ENCODE peak calls at places on chromosomes 6 and 20, in nine cellular contexts. One of them, this sample, is unnamed.
A peak's percentile ranks its signal among the peaks of the same experiment; 100 is the strongest.

GRCh38 chr20:472889-473292 is 10.6 kb upstream of the TBC1D20 start:
- DNase-seq in AG10803: no peak
- DNase-seq in SK-N-DZ: no peak
- DNase-seq in naive thymus-derived CD8-positive, alpha-beta T cell: no peak
- DNase-seq in activated CD4-positive, alpha-beta T cell treated with anti-CD3 and anti-CD28 coated beads, Interleukin-2, amount 50 U/mL, for 48 hours: no peak
- DNase-seq in HFF-Myc: no peak
- DNase-seq in stimulated activated CD8-positive, alpha-beta memory T cell treated with anti-CD3 and anti-CD28 coated beads, Interleukin-4, amount 100 ng/mL, for 1 hour: no peak
- DNase-seq in activated T-cell treated with anti-CD3 and anti-CD28 coated beads, Interleukin-2, amount 50 U/mL, for 72 hours: no peak
- DNase-seq in nephron progenitor cell: no peak
- DNase-seq in this sample: no peak

GRCh38 chr20:23361108-23361650 is 803 bp upstream of the GZF1 start:
- DNase-seq in AG10803: peak; percentile 38
- DNase-seq in SK-N-DZ: peak; percentile 30
- DNase-seq in naive thymus-derived CD8-positive, alpha-beta T cell: no peak
- DNase-seq in activated CD4-positive, alpha-beta T cell treated with anti-CD3 and anti-CD28 coated beads, Interleukin-2, amount 50 U/mL, for 48 hours: no peak
- DNase-seq in HFF-Myc: no peak
- DNase-seq in stimulated activated CD8-positive, alpha-beta memory T cell treated with anti-CD3 and anti-CD28 coated beads, Interleukin-4, amount 100 ng/mL, for 1 hour: no peak
- DNase-seq in activated T-cell treated with anti-CD3 and anti-CD28 coated beads, Interleukin-2, amount 50 U/mL, for 72 hours: no peak
- DNase-seq in nephron progenitor cell: no peak
- DNase-seq in this sample: no peak

GRCh38 chr6:79048611-79049010 is 29.4 kb downstream of the PHIP start:
- DNase-seq in AG10803: peak; percentile 27
- DNase-seq in SK-N-DZ: peak; percentile 12
- DNase-seq in naive thymus-derived CD8-positive, alpha-beta T cell: no peak
- DNase-seq in activated CD4-positive, alpha-beta T cell treated with anti-CD3 and anti-CD28 coated beads, Interleukin-2, amount 50 U/mL, for 48 hours: peak; percentile 8
- DNase-seq in HFF-Myc: peak; percentile 15
- DNase-seq in stimulated activated CD8-positive, alpha-beta memory T cell treated with anti-CD3 and anti-CD28 coated beads, Interleukin-4, amount 100 ng/mL, for 1 hour: no peak
- DNase-seq in activated T-cell treated with anti-CD3 and anti-CD28 coated beads, Interleukin-2, amount 50 U/mL, for 72 hours: no peak
- DNase-seq in nephron progenitor cell: no peak
- DNase-seq in this sample: peak; percentile 3

GRCh38 chr20:39993737-39994136 is 695.3 kb downstream of the MAFB start:
- DNase-seq in AG10803: no peak
- DNase-seq in SK-N-DZ: no peak
- DNase-seq in naive thymus-derived CD8-positive, alpha-beta T cell: no peak
- DNase-seq in activated CD4-positive, alpha-beta T cell treated with anti-CD3 and anti-CD28 coated beads, Interleukin-2, amount 50 U/mL, for 48 hours: no peak
- DNase-seq in HFF-Myc: no peak
- DNase-seq in stimulated activated CD8-positive, alpha-beta memory T cell treated with anti-CD3 and anti-CD28 coated beads, Interleukin-4, amount 100 ng/mL, for 1 hour: no peak
- DNase-seq in activated T-cell treated with anti-CD3 and anti-CD28 coated beads, Interleukin-2, amount 50 U/mL, for 72 hours: no peak
- DNase-seq in nephron progenitor cell: no peak
- DNase-seq in this sample: no peak

GRCh38 chr6:108853077-108853476 is 4.9 kb downstream of the ARMC2 start:
- DNase-seq in AG10803: no peak
- DNase-seq in SK-N-DZ: no peak
- DNase-seq in naive thymus-derived CD8-positive, alpha-beta T cell: no peak
- DNase-seq in activated CD4-positive, alpha-beta T cell treated with anti-CD3 and anti-CD28 coated beads, Interleukin-2, amount 50 U/mL, for 48 hours: no peak
- DNase-seq in HFF-Myc: no peak
- DNase-seq in stimulated activated CD8-positive, alpha-beta memory T cell treated with anti-CD3 and anti-CD28 coated beads, Interleukin-4, amount 100 ng/mL, for 1 hour: no peak
- DNase-seq in activated T-cell treated with anti-CD3 and anti-CD28 coated beads, Interleukin-2, amount 50 U/mL, for 72 hours: no peak
- DNase-seq in nephron progenitor cell: no peak
- DNase-seq in this sample: no peak

GRCh38 chr6:15512126-15512525 is 150.7 kb downstream of the DTNBP1 start:
- DNase-seq in AG10803: no peak
- DNase-seq in SK-N-DZ: peak; percentile 42
- DNase-seq in naive thymus-derived CD8-positive, alpha-beta T cell: no peak
- DNase-seq in activated CD4-positive, alpha-beta T cell treated with anti-CD3 and anti-CD28 coated beads, Interleukin-2, amount 50 U/mL, for 48 hours: no peak
- DNase-seq in HFF-Myc: no peak
- DNase-seq in stimulated activated CD8-positive, alpha-beta memory T cell treated with anti-CD3 and anti-CD28 coated beads, Interleukin-4, amount 100 ng/mL, for 1 hour: no peak
- DNase-seq in activated T-cell treated with anti-CD3 and anti-CD28 coated beads, Interleukin-2, amount 50 U/mL, for 72 hours: no peak
- DNase-seq in nephron progenitor cell: peak; percentile 31
- DNase-seq in this sample: no peak

GRCh38 chr6:134422426-134423231 is 104.7 kb upstream of the SGK1 start:
- DNase-seq in AG10803: peak; percentile 99
- DNase-seq in SK-N-DZ: no peak
- DNase-seq in naive thymus-derived CD8-positive, alpha-beta T cell: no peak
- DNase-seq in activated CD4-positive, alpha-beta T cell treated with anti-CD3 and anti-CD28 coated beads, Interleukin-2, amount 50 U/mL, for 48 hours: no peak
- DNase-seq in HFF-Myc: peak; percentile 88
- DNase-seq in stimulated activated CD8-positive, alpha-beta memory T cell treated with anti-CD3 and anti-CD28 coated beads, Interleukin-4, amount 100 ng/mL, for 1 hour: no peak
- DNase-seq in activated T-cell treated with anti-CD3 and anti-CD28 coated beads, Interleukin-2, amount 50 U/mL, for 72 hours: no peak
- DNase-seq in nephron progenitor cell: no peak
- DNase-seq in this sample: peak; percentile 67

GRCh38 chr6:150694889-150695288 is 95.2 kb downstream of the PLEKHG1 start:
- DNase-seq in AG10803: no peak
- DNase-seq in SK-N-DZ: no peak
- DNase-seq in naive thymus-derived CD8-positive, alpha-beta T cell: no peak
- DNase-seq in activated CD4-positive, alpha-beta T cell treated with anti-CD3 and anti-CD28 coated beads, Interleukin-2, amount 50 U/mL, for 48 hours: no peak
- DNase-seq in HFF-Myc: no peak
- DNase-seq in stimulated activated CD8-positive, alpha-beta memory T cell treated with anti-CD3 and anti-CD28 coated beads, Interleukin-4, amount 100 ng/mL, for 1 hour: no peak
- DNase-seq in activated T-cell treated with anti-CD3 and anti-CD28 coated beads, Interleukin-2, amount 50 U/mL, for 72 hours: no peak
- DNase-seq in nephron progenitor cell: no peak
- DNase-seq in this sample: no peak

GRCh38 chr6:129835691-129836090 is 25.4 kb downstream of the TMEM244 start:
- DNase-seq in AG10803: no peak
- DNase-seq in SK-N-DZ: no peak
- DNase-seq in naive thymus-derived CD8-positive, alpha-beta T cell: no peak
- DNase-seq in activated CD4-positive, alpha-beta T cell treated with anti-CD3 and anti-CD28 coated beads, Interleukin-2, amount 50 U/mL, for 48 hours: no peak
- DNase-seq in HFF-Myc: no peak
- DNase-seq in stimulated activated CD8-positive, alpha-beta memory T cell treated with anti-CD3 and anti-CD28 coated beads, Interleukin-4, amount 100 ng/mL, for 1 hour: no peak
- DNase-seq in activated T-cell treated with anti-CD3 and anti-CD28 coated beads, Interleukin-2, amount 50 U/mL, for 72 hours: no peak
- DNase-seq in nephron progenitor cell: no peak
- DNase-seq in this sample: no peak

GRCh38 chr20:46357030-46357514 is 48.8 kb upstream of the CDH22 start:
- DNase-seq in AG10803: no peak
- DNase-seq in SK-N-DZ: no peak
- DNase-seq in naive thymus-derived CD8-positive, alpha-beta T cell: no peak
- DNase-seq in activated CD4-positive, alpha-beta T cell treated with anti-CD3 and anti-CD28 coated beads, Interleukin-2, amount 50 U/mL, for 48 hours: no peak
- DNase-seq in HFF-Myc: no peak
- DNase-seq in stimulated activated CD8-positive, alpha-beta memory T cell treated with anti-CD3 and anti-CD28 coated beads, Interleukin-4, amount 100 ng/mL, for 1 hour: no peak
- DNase-seq in activated T-cell treated with anti-CD3 and anti-CD28 coated beads, Interleukin-2, amount 50 U/mL, for 72 hours: no peak
- DNase-seq in nephron progenitor cell: no peak
- DNase-seq in this sample: no peak

GRCh38 chr20:25276533-25277050 is 28.7 kb downstream of the PYGB start:
- DNase-seq in AG10803: no peak
- DNase-seq in SK-N-DZ: no peak
- DNase-seq in naive thymus-derived CD8-positive, alpha-beta T cell: no peak
- DNase-seq in activated CD4-positive, alpha-beta T cell treated with anti-CD3 and anti-CD28 coated beads, Interleukin-2, amount 50 U/mL, for 48 hours: no peak
- DNase-seq in HFF-Myc: no peak
- DNase-seq in stimulated activated CD8-positive, alpha-beta memory T cell treated with anti-CD3 and anti-CD28 coated beads, Interleukin-4, amount 100 ng/mL, for 1 hour: no peak
- DNase-seq in activated T-cell treated with anti-CD3 and anti-CD28 coated beads, Interleukin-2, amount 50 U/mL, for 72 hours: no peak
- DNase-seq in nephron progenitor cell: no peak
- DNase-seq in this sample: no peak

GRCh38 chr6:159170999-159171712 is 2.0 kb downstream of the FNDC1 start:
- DNase-seq in AG10803: peak; percentile 82
- DNase-seq in SK-N-DZ: no peak
- DNase-seq in naive thymus-derived CD8-positive, alpha-beta T cell: no peak
- DNase-seq in activated CD4-positive, alpha-beta T cell treated with anti-CD3 and anti-CD28 coated beads, Interleukin-2, amount 50 U/mL, for 48 hours: no peak
- DNase-seq in HFF-Myc: no peak
- DNase-seq in stimulated activated CD8-positive, alpha-beta memory T cell treated with anti-CD3 and anti-CD28 coated beads, Interleukin-4, amount 100 ng/mL, for 1 hour: no peak
- DNase-seq in activated T-cell treated with anti-CD3 and anti-CD28 coated beads, Interleukin-2, amount 50 U/mL, for 72 hours: no peak
- DNase-seq in nephron progenitor cell: no peak
- DNase-seq in this sample: peak; percentile 68

GRCh38 chr6:5606546-5606945 is 345.2 kb downstream of the FARS2 start:
- DNase-seq in AG10803: no peak
- DNase-seq in SK-N-DZ: no peak
- DNase-seq in naive thymus-derived CD8-positive, alpha-beta T cell: no peak
- DNase-seq in activated CD4-positive, alpha-beta T cell treated with anti-CD3 and anti-CD28 coated beads, Interleukin-2, amount 50 U/mL, for 48 hours: no peak
- DNase-seq in HFF-Myc: no peak
- DNase-seq in stimulated activated CD8-positive, alpha-beta memory T cell treated with anti-CD3 and anti-CD28 coated beads, Interleukin-4, amount 100 ng/mL, for 1 hour: no peak
- DNase-seq in activated T-cell treated with anti-CD3 and anti-CD28 coated beads, Interleukin-2, amount 50 U/mL, for 72 hours: no peak
- DNase-seq in nephron progenitor cell: no peak
- DNase-seq in this sample: no peak

GRCh38 chr6:53979468-53980067 is 131.7 kb upstream of the MLIP start:
- DNase-seq in AG10803: peak; percentile 52
- DNase-seq in SK-N-DZ: peak; percentile 31
- DNase-seq in naive thymus-derived CD8-positive, alpha-beta T cell: no peak
- DNase-seq in activated CD4-positive, alpha-beta T cell treated with anti-CD3 and anti-CD28 coated beads, Interleukin-2, amount 50 U/mL, for 48 hours: no peak
- DNase-seq in HFF-Myc: no peak
- DNase-seq in stimulated activated CD8-positive, alpha-beta memory T cell treated with anti-CD3 and anti-CD28 coated beads, Interleukin-4, amount 100 ng/mL, for 1 hour: no peak
- DNase-seq in activated T-cell treated with anti-CD3 and anti-CD28 coated beads, Interleukin-2, amount 50 U/mL, for 72 hours: peak; percentile 20
- DNase-seq in nephron progenitor cell: peak; percentile 25
- DNase-seq in this sample: no peak

GRCh38 chr6:14925627-14926026 is 320.2 kb upstream of the JARID2 start:
- DNase-seq in AG10803: peak; percentile 56
- DNase-seq in SK-N-DZ: no peak
- DNase-seq in naive thymus-derived CD8-positive, alpha-beta T cell: no peak
- DNase-seq in activated CD4-positive, alpha-beta T cell treated with anti-CD3 and anti-CD28 coated beads, Interleukin-2, amount 50 U/mL, for 48 hours: no peak
- DNase-seq in HFF-Myc: no peak
- DNase-seq in stimulated activated CD8-positive, alpha-beta memory T cell treated with anti-CD3 and anti-CD28 coated beads, Interleukin-4, amount 100 ng/mL, for 1 hour: no peak
- DNase-seq in activated T-cell treated with anti-CD3 and anti-CD28 coated beads, Interleukin-2, amount 50 U/mL, for 72 hours: no peak
- DNase-seq in nephron progenitor cell: no peak
- DNase-seq in this sample: no peak

GRCh38 chr6:68958327-68958726 is 323.2 kb downstream of the ADGRB3 start:
- DNase-seq in AG10803: peak; percentile 1
- DNase-seq in SK-N-DZ: peak; percentile 48
- DNase-seq in naive thymus-derived CD8-positive, alpha-beta T cell: no peak
- DNase-seq in activated CD4-positive, alpha-beta T cell treated with anti-CD3 and anti-CD28 coated beads, Interleukin-2, amount 50 U/mL, for 48 hours: no peak
- DNase-seq in HFF-Myc: no peak
- DNase-seq in stimulated activated CD8-positive, alpha-beta memory T cell treated with anti-CD3 and anti-CD28 coated beads, Interleukin-4, amount 100 ng/mL, for 1 hour: no peak
- DNase-seq in activated T-cell treated with anti-CD3 and anti-CD28 coated beads, Interleukin-2, amount 50 U/mL, for 72 hours: no peak
- DNase-seq in nephron progenitor cell: no peak
- DNase-seq in this sample: no peak

GRCh38 chr20:4844766-4845465 is 123.2 kb downstream of the PRND start:
- DNase-seq in AG10803: no peak
- DNase-seq in SK-N-DZ: no peak
- DNase-seq in naive thymus-derived CD8-positive, alpha-beta T cell: no peak
- DNase-seq in activated CD4-positive, alpha-beta T cell treated with anti-CD3 and anti-CD28 coated beads, Interleukin-2, amount 50 U/mL, for 48 hours: no peak
- DNase-seq in HFF-Myc: no peak
- DNase-seq in stimulated activated CD8-positive, alpha-beta memory T cell treated with anti-CD3 and anti-CD28 coated beads, Interleukin-4, amount 100 ng/mL, for 1 hour: no peak
- DNase-seq in activated T-cell treated with anti-CD3 and anti-CD28 coated beads, Interleukin-2, amount 50 U/mL, for 72 hours: no peak
- DNase-seq in nephron progenitor cell: no peak
- DNase-seq in this sample: no peak

GRCh38 chr20:32333988-32334885 is 23.9 kb upstream of the ASXL1 start:
- DNase-seq in AG10803: no peak
- DNase-seq in SK-N-DZ: no peak
- DNase-seq in naive thymus-derived CD8-positive, alpha-beta T cell: no peak
- DNase-seq in activated CD4-positive, alpha-beta T cell treated with anti-CD3 and anti-CD28 coated beads, Interleukin-2, amount 50 U/mL, for 48 hours: peak; percentile 78
- DNase-seq in HFF-Myc: no peak
- DNase-seq in stimulated activated CD8-positive, alpha-beta memory T cell treated with anti-CD3 and anti-CD28 coated beads, Interleukin-4, amount 100 ng/mL, for 1 hour: no peak
- DNase-seq in activated T-cell treated with anti-CD3 and anti-CD28 coated beads, Interleukin-2, amount 50 U/mL, for 72 hours: peak; percentile 69
- DNase-seq in nephron progenitor cell: no peak
- DNase-seq in this sample: no peak

This sample was measured in hepatic stellate cell.